ENCODE peak calls at places on chromosome 13, in eight cellular contexts. C is HFFc6, W is D721Med, G is WTC11, U is fibroblast of pulmonary artery, E is A549, J is AG04449, L is natural killer cell. Z is an unnamed sample.

GRCh38 chr13:79799049-79799448 is 318.1 kb downstream of the NDFIP2 start:
- DNase-seq in U (no peak), G (no peak), E (no peak), C (no peak), L (no peak), W (no peak), J (no peak), Z (no peak)

GRCh38 chr13:106587787-106588186 is 19.9 kb upstream of the ARGLU1 start:
- DNase-seq in J (no peak), E (no peak), U (no peak), W (no peak), L (no peak), C (no peak), G (no peak), Z (no peak)

GRCh38 chr13:92900455-92900854 is 326.2 kb upstream of the GPC6 start:
- DNase-seq in G (no peak), J (no peak), W (no peak), L (no peak), U (no peak), C (no peak), E (no peak), Z (no peak)

GRCh38 chr13:30053904-30054303 is 203.5 kb upstream of the UBL3 start:
- DNase-seq in C (no peak), J (no peak), L (no peak), G (peak), W (no peak), E (no peak), U (no peak), Z (no peak)

GRCh38 chr13:84479656-84480055 is 597.4 kb upstream of the SLITRK1 start:
- DNase-seq in E (no peak), C (peak), G (no peak), L (no peak), J (no peak), U (peak), W (no peak), Z (peak)

GRCh38 chr13:44241638-44242037 is 132.0 kb upstream of the SERP2 start:
- DNase-seq in W (no peak), C (no peak), E (no peak), G (no peak), U (no peak), J (no peak), L (no peak), Z (no peak)

GRCh38 chr13:102617697-102618350 is 21.0 kb downstream of the TPP2 start:
- DNase-seq in E (no peak), C (no peak), G (no peak), L (no peak), J (no peak), W (no peak), U (no peak), Z (no peak)

GRCh38 chr13:100527644-100528043 is 60.9 kb downstream of the GGACT start:
- DNase-seq in C (no peak), E (no peak), W (no peak), J (no peak), L (no peak), G (no peak), U (no peak), Z (no peak)

GRCh38 chr13:19604306-19604705 is 29.2 kb upstream of the MPHOSPH8 start:
- DNase-seq in W (no peak), C (no peak), E (no peak), G (no peak), U (no peak), L (no peak), J (no peak), Z (no peak)

GRCh38 chr13:96223231-96223630 is 133.3 kb downstream of the HS6ST3 start:
- DNase-seq in J (no peak), L (no peak), U (no peak), C (no peak), W (no peak), E (no peak), G (no peak), Z (no peak)

GRCh38 chr13:110179858-110180156 is 127.2 kb downstream of the COL4A1 start:
- DNase-seq in W (no peak), L (no peak), G (no peak), C (no peak), E (no peak), J (no peak), U (no peak), Z (no peak)

GRCh38 chr13:89577301-89577700 is 1770.2 kb upstream of the MIR17HG start:
- DNase-seq in J (no peak), G (no peak), E (no peak), C (no peak), L (no peak), U (no peak), W (no peak), Z (no peak)
- TF ChIP-seq CTCF in J (no peak), G (no peak), E (no peak), C (peak), L (no peak), U (peak), W (no peak), Z (no peak)

DNA sequence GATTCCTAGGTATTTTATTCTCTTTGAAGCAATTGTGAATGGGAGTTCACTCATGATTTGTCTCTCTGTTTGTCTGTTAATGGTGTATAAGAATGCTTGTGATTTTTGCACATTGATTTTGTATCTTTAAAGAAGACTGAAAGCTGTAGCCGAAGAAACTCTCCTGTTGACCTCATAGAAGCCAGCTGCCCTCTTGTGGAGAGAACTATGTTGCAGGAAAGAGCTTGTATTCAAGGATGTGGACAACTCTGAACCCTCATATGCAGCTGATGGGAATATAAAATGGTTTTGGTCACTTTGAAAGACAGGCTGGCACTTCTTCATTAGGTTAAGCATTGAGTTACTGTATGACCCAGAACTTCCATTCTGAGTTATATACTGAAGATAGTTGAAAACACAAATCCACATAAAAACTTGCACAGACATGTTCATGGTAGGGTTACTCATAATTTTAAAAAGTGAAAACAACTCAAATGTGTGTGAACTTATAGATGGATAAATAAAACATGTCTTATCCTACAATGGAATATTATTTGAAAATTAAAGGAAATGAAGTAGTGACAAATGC is 65.8 kb upstream of the SLITRK6 start:
- DNase-seq in G (peak), J (no peak), L (no peak), E (no peak), U (peak), C (peak), W (no peak), Z (peak)
- TF ChIP-seq CTCF in G (peak), J (no peak), L (no peak), E (no peak), U (peak), C (peak), W (peak), Z (no peak)

DNA sequence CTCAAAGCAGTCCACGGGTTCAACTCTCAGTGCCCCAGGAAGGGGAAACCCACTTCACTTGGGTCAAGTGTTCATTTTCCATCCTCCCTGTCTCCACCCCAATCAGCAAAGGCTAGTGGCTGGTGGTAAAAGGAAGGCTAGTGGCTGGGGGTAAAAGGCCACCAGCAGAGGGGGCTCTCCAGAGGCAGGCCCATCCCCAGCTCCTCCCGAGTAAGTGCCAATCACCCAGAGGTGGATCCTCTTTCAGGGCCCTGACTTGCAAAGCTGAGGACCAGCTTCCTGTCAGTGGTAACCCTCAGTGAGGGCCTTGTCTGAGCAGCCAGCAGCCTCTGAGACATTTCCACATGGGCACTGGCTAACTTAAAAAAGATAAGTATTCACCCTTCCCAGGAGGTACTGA is 22.0 kb upstream of the TPT1 start:
- DNase-seq in J (no peak), C (no peak), W (no peak), G (peak), U (no peak), E (no peak), L (no peak), Z (no peak)
- TF ChIP-seq CTCF in J (no peak), C (peak), W (no peak), G (peak), U (no peak), E (no peak), L (no peak), Z (no peak)

GRCh38 chr13:26484196-26484595 is 73.3 kb upstream of the WASF3 start:
- DNase-seq in E (no peak), L (no peak), G (no peak), U (no peak), W (no peak), C (no peak), J (no peak), Z (no peak)

GRCh38 chr13:26486550-26486949 is 70.9 kb upstream of the WASF3 start:
- DNase-seq in E (no peak), G (no peak), L (no peak), U (no peak), C (no peak), W (no peak), J (no peak), Z (no peak)

GRCh38 chr13:26485786-26486185 is 71.7 kb upstream of the WASF3 start:
- DNase-seq in G (no peak), E (no peak), L (no peak), U (no peak), J (no peak), W (no peak), C (no peak), Z (no peak)

GRCh38 chr13:26483546-26483945 is 73.9 kb upstream of the WASF3 start:
- DNase-seq in L (no peak), E (no peak), U (no peak), J (no peak), C (no peak), G (no peak), W (no peak), Z (no peak)

GRCh38 chr13:26485288-26485687 is 72.2 kb upstream of the WASF3 start:
- DNase-seq in J (no peak), G (no peak), L (no peak), W (no peak), C (no peak), E (no peak), U (no peak), Z (no peak)
- TF ChIP-seq CTCF in J (no peak), G (no peak), L (no peak), W (no peak), C (no peak), E (no peak), U (no peak), Z (no peak)

GRCh38 chr13:23349127-23349897 is 84.2 kb downstream of the SACS start:
- DNase-seq in G (no peak), U (no peak), C (no peak), L (no peak), W (no peak), J (no peak), E (no peak), Z (no peak)
- TF ChIP-seq CTCF in G (no peak), U (no peak), C (no peak), L (no peak), W (no peak), J (no peak), E (no peak), Z (no peak)

DNA sequence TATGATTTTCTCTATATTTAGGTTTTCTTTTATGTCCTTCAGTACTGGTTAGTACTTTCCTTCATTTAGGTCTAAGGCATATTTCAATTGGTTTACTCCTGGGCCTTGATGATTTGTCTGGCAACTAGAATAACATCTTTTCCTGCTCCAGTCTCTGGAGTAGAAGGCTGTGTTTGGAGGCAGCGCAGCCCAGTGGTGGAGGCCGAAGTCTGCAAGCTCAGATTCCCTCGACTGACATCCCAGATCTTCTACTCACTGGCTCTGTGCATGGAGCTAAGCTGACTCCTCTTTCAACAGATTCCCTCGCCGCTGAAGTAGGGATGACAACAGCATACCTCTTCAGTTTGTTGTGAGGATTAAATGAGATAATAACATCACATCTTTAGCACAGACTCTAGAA is 141.0 kb downstream of the RAP2A start:
- DNase-seq in G (peak), C (peak), U (peak), L (no peak), E (no peak), W (no peak), J (no peak), Z (peak)
- TF ChIP-seq CTCF in G (no peak), C (peak), U (peak), L (no peak), E (no peak), W (peak), J (peak), Z (peak)

GRCh38 chr13:26117620-26118019 is 65.8 kb upstream of the SHISA2 start:
- DNase-seq in U (no peak), G (no peak), C (no peak), E (no peak), L (no peak), W (no peak), J (no peak), Z (no peak)

GRCh38 chr13:26111797-26112196 is 60.0 kb upstream of the SHISA2 start:
- DNase-seq in W (no peak), G (no peak), J (no peak), U (no peak), E (no peak), C (no peak), L (no peak), Z (no peak)

GRCh38 chr13:26112843-26113242 is 61.0 kb upstream of the SHISA2 start:
- DNase-seq in J (no peak), C (no peak), E (no peak), U (no peak), L (no peak), W (no peak), G (no peak), Z (peak)
- TF ChIP-seq CTCF in J (peak), C (peak), E (no peak), U (peak), L (no peak), W (peak), G (peak), Z (peak)

GRCh38 chr13:112443191-112444000 is 67.2 kb downstream of the SPACA7 start:
- DNase-seq in W (no peak), L (peak), E (no peak), G (peak), U (no peak), J (no peak), C (no peak), Z (no peak)
- TF ChIP-seq CTCF in W (peak), L (no peak), E (no peak), G (peak), U (peak), J (peak), C (no peak), Z (no peak)

GRCh38 chr13:76667551-76667950 is 218.7 kb downstream of the KCTD12 start:
- DNase-seq in U (peak), L (no peak), C (peak), J (peak), W (no peak), E (no peak), G (no peak), Z (peak)
- TF ChIP-seq CTCF in U (peak), L (no peak), C (peak), J (peak), W (peak), E (no peak), G (no peak), Z (peak)